ENCODE peak calls at places on chromosome 11, in four cellular contexts. O, F, T and Z are unnamed samples.

GRCh38 chr11:86632499-86633269 is 39.7 kb downstream of the ME3 start:
- DNase-seq in O (peak), F (peak), T (no peak), Z (peak)

GRCh38 chr11:109338131-109338530 is 83.9 kb upstream of the C11orf87 start:
- DNase-seq in O (peak), F (no peak), T (no peak), Z (no peak)

GRCh38 chr11:28228196-28228595 is 120.0 kb downstream of the METTL15 start:
- DNase-seq in O (peak), F (no peak), T (no peak), Z (no peak)

GRCh38 chr11:132205006-132205405 is 834.6 kb downstream of the NTM start:
- DNase-seq in O (no peak), F (no peak), T (no peak), Z (no peak)

GRCh38 chr11:59754494-59754858 is 700 bp upstream of the STX3 start:
- DNase-seq in O (peak), F (no peak), T (peak), Z (peak)

GRCh38 chr11:42301777-42302176 is 842.3 kb upstream of the LRRC4C start:
- DNase-seq in O (no peak), F (no peak), T (no peak), Z (no peak)

GRCh38 chr11:67321313-67321871 is 18.1 kb downstream of the SSH3 start:
- DNase-seq in O (no peak), F (no peak), T (no peak), Z (no peak)

GRCh38 chr11:113546757-113547507 is 71.7 kb upstream of the DRD2 start:
- DNase-seq in O (peak), F (no peak), T (no peak), Z (no peak)

GRCh38 chr11:80798189-80798588 is 1357.4 kb upstream of the TENM4 start:
- DNase-seq in O (no peak), F (no peak), T (no peak), Z (no peak)

GRCh38 chr11:119730347-119730613 is 1.3 kb upstream of the NECTIN1 start:
- DNase-seq in O (no peak), F (no peak), T (no peak), Z (no peak)

GRCh38 chr11:120065176-120065575 is 72.7 kb downstream of the TRIM29 start:
- DNase-seq in O (no peak), F (no peak), T (no peak), Z (no peak)

GRCh38 chr11:132576706-132577105 is 955.6 kb downstream of the OPCML start:
- DNase-seq in O (peak), F (no peak), T (no peak), Z (no peak)

GRCh38 chr11:13135385-13136271 is 126.5 kb downstream of the RASSF10 start:
- DNase-seq in O (peak), F (no peak), T (no peak), Z (no peak)

GRCh38 chr11:115616941-115617340 is 112.7 kb upstream of the CADM1 start:
- DNase-seq in O (peak), F (peak), T (no peak), Z (no peak)

GRCh38 chr11:19232910-19233503 is 7.7 kb downstream of the E2F8 start:
- DNase-seq in O (peak), F (no peak), T (no peak), Z (no peak)

GRCh38 chr11:111526501-111526900 is 11.9 kb downstream of the HOATZ start:
- DNase-seq in O (peak), F (no peak), T (peak), Z (no peak)

GRCh38 chr11:124415356-124415923 is 9.2 kb downstream of the OR8B4 start:
- DNase-seq in O (peak), F (no peak), T (no peak), Z (no peak)

GRCh38 chr11:69004411-69005182 is 8.4 kb downstream of the MRGPRF start:
- DNase-seq in O (no peak), F (no peak), T (no peak), Z (no peak)

GRCh38 chr11:35261197-35261596 is 122.2 kb downstream of the CD44 start:
- DNase-seq in O (no peak), F (no peak), T (no peak), Z (no peak)